ENCODE peak calls at places on chromosomes 16 and 17, in five cellular contexts. K is progenitor cell of endocrine pancreas, F is adrenal gland, U is heart left ventricle, D is PC-9. A is an unnamed sample.

GRCh38 chr17:33922971-33923370 is 332.1 kb upstream of the CCL2 start:
- DNase-seq in D (no peak), K (no peak), F (no peak), U (no peak), A (no peak)

GRCh38 chr16:57358527-57359095 is at the start of gene CCL22:
- DNase-seq in K (no peak), D (peak), F (no peak), U (no peak), A (peak)

GRCh38 chr16:11603331-11603750 is 16.6 kb upstream of the LITAF start:
- DNase-seq in D (no peak), K (no peak), F (no peak), U (no peak), A (no peak)

GRCh38 chr17:30570191-30570590 is 93.0 kb downstream of the GOSR1 start:
- DNase-seq in D (no peak), K (no peak), F (no peak), U (no peak), A (no peak)

GRCh38 chr16:46690281-46691178 is 1.1 kb downstream of the ORC6 start:
- DNase-seq in K (no peak), F (no peak), U (no peak), D (no peak), A (no peak)

GRCh38 chr16:81655474-81656162 is 123.5 kb upstream of the PLCG2 start:
- DNase-seq in U (no peak), F (no peak), K (no peak), D (no peak), A (no peak)

GRCh38 chr16:11359370-11359769 is 14.1 kb downstream of the RMI2 start:
- DNase-seq in F (no peak), K (no peak), U (no peak), D (peak), A (no peak)

GRCh38 chr17:60557805-60558204 is 31.8 kb upstream of the APPBP2 start:
- DNase-seq in F (no peak), K (no peak), U (no peak), D (no peak), A (no peak)

GRCh38 chr17:42684929-42685556 is 2.7 kb downstream of the CNTNAP1 start:
- DNase-seq in U (no peak), D (no peak), F (no peak), K (no peak), A (no peak)

GRCh38 chr17:64245218-64246145 is 17.6 kb downstream of the TEX2 start:
- DNase-seq in U (no peak), D (no peak), F (no peak), K (no peak), A (no peak)

GRCh38 chr17:76174072-76174471 is 33.0 kb upstream of the FOXJ1 start:
- DNase-seq in F (no peak), U (no peak), K (no peak), D (no peak), A (no peak)

GRCh38 chr16:824194-824593 is 23.7 kb upstream of the GNG13 start:
- DNase-seq in D (no peak), K (no peak), F (no peak), U (no peak), A (no peak)

GRCh38 chr17:12415031-12415430 is 250.7 kb upstream of the MYOCD start:
- DNase-seq in U (no peak), F (no peak), K (no peak), D (no peak), A (no peak)

GRCh38 chr17:35148144-35148543 is 527 bp downstream of the UNC45B start:
- DNase-seq in F (no peak), U (no peak), D (no peak), K (no peak), A (no peak)

GRCh38 chr17:2937331-2938003 is 125.9 kb downstream of the OR1D5 start:
- DNase-seq in D (no peak), U (no peak), K (no peak), F (no peak), A (no peak)

GRCh38 chr17:50986989-50987660 is 121.0 kb upstream of the TOB1 start:
- DNase-seq in D (no peak), U (no peak), F (no peak), K (no peak), A (no peak)

GRCh38 chr16:8739989-8740704 is 57.3 kb downstream of the TMEM186 start:
- DNase-seq in F (no peak), U (no peak), K (no peak), D (no peak), A (no peak)

GRCh38 chr17:47620503-47621245 is 29.0 kb upstream of the KPNB1 start:
- DNase-seq in D (peak), F (no peak), K (no peak), U (no peak), A (no peak)

GRCh38 chr16:64356267-64356666 is 765.6 kb downstream of the CDH11 start:
- DNase-seq in U (no peak), D (no peak), K (no peak), F (no peak), A (no peak)

GRCh38 chr16:81181013-81181720 is 57.3 kb upstream of the BCO1 start:
- DNase-seq in F (peak), K (peak), D (peak), U (peak), A (no peak)

GRCh38 chr17:77898521-77899434 is 59.7 kb upstream of the TNRC6C start:
- DNase-seq in U (no peak), D (no peak), F (no peak), K (no peak), A (no peak)

GRCh38 chr16:80746231-80746630 is 58.2 kb downstream of the CDYL2 start:
- DNase-seq in D (no peak), U (no peak), K (no peak), F (no peak), A (no peak)

GRCh38 chr17:48791128-48792032 is 25.6 kb downstream of the TTLL6 start:
- DNase-seq in U (peak), F (peak), D (peak), K (peak), A (no peak)

GRCh38 chr17:75694536-75694935 is 26.7 kb upstream of the ITGB4 start:
- DNase-seq in U (peak), D (no peak), F (no peak), K (no peak), A (no peak)

GRCh38 chr17:54662978-54663876 is 237.4 kb upstream of the TOM1L1 start:
- DNase-seq in K (no peak), U (no peak), D (no peak), F (no peak), A (no peak)

GRCh38 chr16:66481943-66482390 is 54.9 kb downstream of the BEAN1 start:
- DNase-seq in D (no peak), K (no peak), U (no peak), F (no peak), A (no peak)

GRCh38 chr16:55835578-55835977 is 2.7 kb upstream of the CES1 start:
- DNase-seq in D (no peak), K (no peak), F (peak), U (no peak), A (no peak)

GRCh38 chr17:17738901-17739300 is 57.6 kb downstream of the RAI1 start:
- DNase-seq in F (no peak), D (no peak), K (no peak), U (no peak), A (no peak)

GRCh38 chr16:83792391-83792790 is 15.4 kb upstream of the HSBP1 start:
- DNase-seq in K (no peak), U (no peak), F (no peak), D (no peak), A (no peak)

GRCh38 chr17:6526362-6527152 is 29.8 kb downstream of the PITPNM3 start:
- DNase-seq in D (no peak), K (no peak), F (no peak), U (no peak), A (no peak)

GRCh38 chr17:62981933-62982332 is 15.9 kb downstream of the TANC2 start:
- DNase-seq in D (no peak), F (no peak), K (no peak), U (no peak), A (no peak)

GRCh38 chr17:77437017-77437416 is 296.2 kb downstream of the SEC14L1 start:
- DNase-seq in U (peak), D (no peak), K (no peak), F (no peak), A (no peak)

GRCh38 chr16:79651363-79651762 is 50.8 kb upstream of the MAF start:
- DNase-seq in F (peak), K (no peak), D (no peak), U (no peak), A (no peak)

GRCh38 chr16:17847234-17847795 is 376.6 kb upstream of the XYLT1 start:
- DNase-seq in K (no peak), F (no peak), U (no peak), D (no peak), A (no peak)

GRCh38 chr17:17166446-17166845 is 39.7 kb downstream of the PLD6 start:
- DNase-seq in K (no peak), U (peak), D (no peak), F (no peak), A (no peak)

GRCh38 chr17:8125196-8125946 is 1.5 kb upstream of the HES7 start:
- DNase-seq in K (peak), F (peak), D (peak), U (no peak), A (peak)

DNA sequence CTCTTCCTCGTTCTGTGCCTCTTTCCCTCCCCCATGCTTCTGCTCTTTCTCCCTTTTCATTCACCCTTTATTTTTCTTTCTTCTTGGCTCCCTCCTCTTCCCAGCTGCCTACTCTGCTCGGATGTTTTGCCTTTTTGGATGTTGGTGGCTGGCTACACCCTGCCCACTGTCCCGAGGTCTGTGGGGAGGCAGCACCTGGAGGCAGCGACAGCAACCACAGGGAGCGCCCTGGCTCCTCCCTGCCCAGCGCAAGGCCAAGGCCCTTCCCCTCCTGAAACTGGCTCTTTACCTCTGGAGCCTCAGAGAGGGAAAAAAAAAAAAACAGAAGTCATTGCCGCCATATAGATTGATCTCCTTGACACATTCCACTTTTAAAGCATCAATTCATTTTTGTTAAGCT is 20.1 kb downstream of the CLUAP1 start:
- DNase-seq in F (no peak), D (no peak), K (no peak), U (no peak), A (no peak)
- TF ChIP-seq CTCF in F (no peak), D (no peak), K (no peak), U (no peak), A (no peak)

GRCh38 chr16:84941916-84942315 is 69.4 kb downstream of the ZDHHC7 start:
- DNase-seq in F (no peak), K (no peak), U (no peak), D (peak), A (no peak)

GRCh38 chr16:84942786-84943185 is 68.5 kb downstream of the ZDHHC7 start:
- DNase-seq in F (no peak), D (no peak), U (no peak), K (no peak), A (no peak)

GRCh38 chr16:84937196-84937935 is 74.0 kb downstream of the ZDHHC7 start:
- DNase-seq in F (no peak), U (no peak), K (no peak), D (no peak), A (no peak)

GRCh38 chr16:84943620-84944019 is 67.7 kb downstream of the ZDHHC7 start:
- DNase-seq in F (no peak), K (no peak), D (no peak), U (no peak), A (no peak)

GRCh38 chr16:84940670-84941551 is 70.4 kb downstream of the ZDHHC7 start:
- DNase-seq in K (no peak), F (no peak), U (no peak), D (no peak), A (no peak)
- TF ChIP-seq CTCF in K (no peak), F (no peak), U (no peak), D (no peak), A (no peak)

GRCh38 chr16:22232277-22233049 is 26.4 kb downstream of the EEF2K start:
- DNase-seq in F (no peak), U (peak), K (no peak), D (peak), A (no peak)
- TF ChIP-seq CTCF in F (no peak), U (no peak), K (no peak), D (no peak), A (no peak)

DNA sequence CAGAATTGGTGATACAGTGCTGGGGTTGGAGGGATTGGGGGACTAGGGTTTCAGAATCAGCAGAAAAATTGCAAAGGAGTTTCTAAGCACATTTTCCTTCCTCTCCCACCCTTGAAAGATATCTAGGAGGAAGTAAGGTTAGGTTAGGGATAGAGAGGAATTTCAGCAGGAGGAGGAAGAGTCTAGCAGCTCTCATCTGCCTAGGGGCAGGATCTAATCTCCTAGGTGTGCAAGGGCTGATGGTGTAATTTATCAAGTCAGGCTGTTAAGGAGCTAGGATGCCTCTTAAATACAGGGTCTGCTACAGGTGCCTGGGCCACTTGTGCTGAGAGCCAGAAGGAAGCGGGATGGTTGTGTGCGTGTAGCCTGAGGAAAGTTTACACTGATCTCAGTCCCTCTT is 1.8 kb upstream of the HNF1B start:
- DNase-seq in K (no peak), D (no peak), U (no peak), F (no peak), A (no peak)
- TF ChIP-seq CTCF in K (no peak), D (no peak), U (no peak), F (no peak), A (no peak)

GRCh38 chr16:50273382-50273690 is 7.0 kb downstream of the ADCY7 start:
- DNase-seq in D (no peak), F (no peak), U (peak), K (no peak), A (no peak)
- TF ChIP-seq CTCF in D (no peak), F (no peak), U (no peak), K (no peak), A (no peak)

GRCh38 chr17:79935197-79935844 is 96.1 kb upstream of the CBX4 start:
- DNase-seq in K (no peak), F (no peak), U (no peak), D (no peak), A (no peak)
- TF ChIP-seq CTCF in K (peak), F (no peak), U (no peak), D (no peak), A (no peak)

DNA sequence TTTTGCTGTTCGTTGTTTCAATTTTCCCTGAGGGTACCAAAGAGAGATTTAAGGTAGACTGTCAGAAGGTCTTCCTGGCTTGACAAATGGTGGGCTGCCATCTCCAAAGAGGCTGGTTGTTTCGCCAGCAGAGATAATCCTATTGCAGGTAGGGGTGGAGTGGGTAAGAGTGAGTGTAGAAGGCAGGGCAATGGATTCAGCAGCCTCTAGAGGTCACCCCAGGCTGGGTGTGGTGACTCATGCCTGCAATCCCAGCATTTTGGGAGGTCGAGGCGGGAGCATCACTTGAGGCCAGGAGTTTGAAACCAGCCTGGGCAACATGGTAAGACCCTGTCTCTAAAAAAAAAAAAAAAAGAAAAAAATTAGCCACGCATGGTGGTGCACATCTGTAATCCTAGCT is 34.6 kb downstream of the DCAKD start:
- DNase-seq in K (no peak), U (no peak), F (no peak), D (no peak), A (no peak)
- TF ChIP-seq CTCF in K (peak), U (no peak), F (no peak), D (no peak), A (no peak)

DNA sequence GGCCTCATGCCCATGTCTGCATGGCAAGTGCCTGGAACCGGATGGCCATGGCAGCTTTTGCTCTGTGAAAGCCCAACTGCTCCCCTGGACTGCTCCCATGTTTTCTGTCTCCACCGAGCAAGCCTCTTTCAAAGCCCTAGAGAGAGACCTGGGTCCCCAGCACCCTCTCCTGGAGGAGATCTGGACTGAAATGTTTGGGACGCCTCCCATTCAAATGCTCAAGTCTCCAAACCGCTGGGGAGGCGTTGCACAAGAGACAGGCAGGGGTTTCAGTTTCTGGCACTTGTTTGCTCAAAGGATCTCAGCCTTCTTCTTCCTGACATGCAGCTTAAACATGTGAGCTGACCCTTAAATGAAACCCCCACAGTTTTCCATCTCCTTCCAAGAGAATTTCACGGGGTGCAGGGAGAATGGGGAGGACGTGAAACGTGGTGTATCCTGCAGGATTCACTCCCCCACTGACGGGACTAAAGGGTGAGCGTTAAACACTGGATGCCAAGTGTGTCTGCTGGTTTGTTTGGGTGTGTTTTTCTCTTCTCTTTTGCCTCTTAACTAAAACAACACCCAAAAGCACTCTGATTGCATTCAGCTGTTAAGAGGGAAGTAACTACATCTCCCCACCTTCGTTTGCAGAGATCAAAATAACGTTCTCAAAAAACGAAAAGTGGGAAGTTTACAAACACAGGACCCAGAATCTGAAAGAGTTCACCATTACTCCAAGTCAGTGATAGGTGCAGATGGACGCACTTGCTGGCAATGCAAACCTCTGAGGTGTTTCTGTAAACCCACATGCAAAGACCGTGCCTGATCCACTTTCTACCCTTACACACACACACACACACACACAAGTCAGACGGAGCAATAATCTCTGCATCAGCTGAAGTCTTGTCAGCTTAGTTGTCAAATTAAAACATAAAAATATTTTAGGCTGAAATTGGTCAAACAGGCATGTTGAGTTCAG is 256.9 kb downstream of the C16orf95 start:
- DNase-seq in D (no peak), F (no peak), K (no peak), U (no peak), A (no peak)
- TF ChIP-seq CTCF in D (no peak), F (no peak), K (no peak), U (no peak), A (no peak)

A was measured in activated B cell treated with CpG ODN at 0.5 μM for 24 hours.